ENCODE peak calls at places on chromosomes 13 and 19, in eight cellular contexts. A is T-helper 17 cell; P is effector memory CD8-positive, alpha-beta T cell; C is activated CD4-positive, CD25-positive, alpha-beta regulatory T cell treated with anti-CD3 and anti-CD28 coated beads, Interleukin-2, amount 50 U/mL, for 24 hours; V is stimulated activated memory B cell treated with anti-CD40 and anti-IgM and Interleukin-4, amounts not matched to agents 10 μg/mL and 1 μg/mL and 100 μg/mL, for 72 hours; E is HepG2; G is activated CD8-positive, alpha-beta T cell treated with anti-CD3 and anti-CD28 coated beads for 36 hours; T is naive thymus-derived CD4-positive, alpha-beta T cell. H is an unnamed sample.

GRCh38 chr19:3150739-3151329 is 15.0 kb downstream of the GNA15 start:
- ATAC-seq in A (no peak), P (no peak), C (no peak), V (no peak), E (no peak), G (no peak), T (no peak), H (no peak)

GRCh38 chr13:75715598-75716523 is 79.7 kb downstream of the LMO7 start:
- ATAC-seq in A (no peak), P (no peak), C (no peak), V (no peak), E (no peak), G (peak), T (no peak), H (peak)

GRCh38 chr13:51524312-51524711 is 60.0 kb upstream of the WDFY2 start:
- ATAC-seq in A (no peak), P (no peak), C (no peak), V (no peak), E (peak), G (no peak), T (no peak), H (no peak)

GRCh38 chr13:94157705-94158218 is 321.7 kb downstream of the DCT start:
- ATAC-seq in A (no peak), P (no peak), C (no peak), V (no peak), E (no peak), G (no peak), T (no peak), H (no peak)

GRCh38 chr13:52950436-52950960 is 78.1 kb upstream of the OLFM4 start:
- ATAC-seq in A (no peak), P (no peak), C (no peak), V (no peak), E (no peak), G (no peak), T (no peak), H (no peak)

GRCh38 chr13:107251321-107251720 is 683.4 kb upstream of the ARGLU1 start:
- ATAC-seq in A (no peak), P (no peak), C (no peak), V (no peak), E (no peak), G (no peak), T (no peak), H (no peak)

GRCh38 chr19:49637865-49638350 is 2.0 kb downstream of the RRAS start:
- ATAC-seq in A (no peak), P (no peak), C (no peak), V (no peak), E (no peak), G (no peak), T (no peak), H (peak)

GRCh38 chr13:89514534-89515312 is 1832.8 kb upstream of the MIR17HG start:
- ATAC-seq in A (no peak), P (no peak), C (no peak), V (no peak), E (peak), G (no peak), T (no peak), H (no peak)

GRCh38 chr13:50910483-50910805 is 853 bp downstream of the RNASEH2B start:
- ATAC-seq in A (no peak), P (no peak), C (no peak), V (no peak), E (peak), G (no peak), T (no peak), H (peak)

GRCh38 chr19:47005164-47005641 is 14.4 kb upstream of the NPAS1 start:
- ATAC-seq in A (no peak), P (no peak), C (no peak), V (no peak), E (peak), G (no peak), T (no peak), H (peak)

GRCh38 chr13:79528356-79528755 is 47.4 kb downstream of the NDFIP2 start:
- ATAC-seq in A (no peak), P (no peak), C (no peak), V (no peak), E (no peak), G (no peak), T (no peak), H (peak)

GRCh38 chr19:46999878-47000277 is 19.8 kb upstream of the NPAS1 start:
- ATAC-seq in A (no peak), P (no peak), C (no peak), V (no peak), E (no peak), G (no peak), T (no peak), H (no peak)

GRCh38 chr19:45972081-45972943 is 1.4 kb downstream of the NOVA2 start:
- ATAC-seq in A (peak), P (peak), C (peak), V (peak), E (no peak), G (peak), T (peak), H (peak)

GRCh38 chr13:40983725-40984669 is 35.1 kb downstream of the ELF1 start:
- ATAC-seq in A (peak), P (peak), C (peak), V (no peak), E (no peak), G (peak), T (no peak), H (peak)

GRCh38 chr19:35775046-35775297 is 392 bp upstream of the ARHGAP33 start:
- ATAC-seq in A (no peak), P (no peak), C (no peak), V (no peak), E (peak), G (no peak), T (no peak), H (peak)

GRCh38 chr13:73781384-73781783 is 352.8 kb downstream of the KLF12 start:
- ATAC-seq in A (no peak), P (no peak), C (no peak), V (no peak), E (no peak), G (no peak), T (no peak), H (no peak)

GRCh38 chr19:10686661-10687517 is 14.3 kb upstream of the QTRT1 start:
- ATAC-seq in A (no peak), P (no peak), C (no peak), V (no peak), E (no peak), G (no peak), T (no peak), H (peak)

GRCh38 chr13:80962855-80963254 is 621.9 kb upstream of the SPRY2 start:
- ATAC-seq in A (no peak), P (no peak), C (no peak), V (no peak), E (no peak), G (no peak), T (no peak), H (no peak)

GRCh38 chr19:38676023-38676877 is 28.8 kb downstream of the ACTN4 start:
- ATAC-seq in A (no peak), P (no peak), C (no peak), V (no peak), E (no peak), G (no peak), T (no peak), H (peak)

GRCh38 chr13:66402071-66402470 is 828.1 kb downstream of the PCDH9 start:
- ATAC-seq in A (no peak), P (no peak), C (no peak), V (no peak), E (no peak), G (no peak), T (no peak), H (no peak)

GRCh38 chr19:50492303-50493052 is 15.8 kb upstream of the GARIN5A start:
- ATAC-seq in A (peak), P (peak), C (peak), V (peak), E (no peak), G (peak), T (peak), H (no peak)

GRCh38 chr19:6092329-6093286 is 17.7 kb downstream of the RFX2 start:
- ATAC-seq in A (no peak), P (no peak), C (no peak), V (no peak), E (peak), G (no peak), T (peak), H (peak)

GRCh38 chr13:109180905-109181425 is 551.6 kb downstream of the MYO16 start:
- ATAC-seq in A (no peak), P (no peak), C (no peak), V (no peak), E (no peak), G (no peak), T (no peak), H (no peak)

GRCh38 chr19:18898533-18899408 is 2.8 kb upstream of the CERS1 start:
- ATAC-seq in A (no peak), P (no peak), C (no peak), V (no peak), E (no peak), G (no peak), T (no peak), H (no peak)

GRCh38 chr19:40612831-40613668 is 11.9 kb downstream of the LTBP4 start:
- ATAC-seq in A (no peak), P (no peak), C (no peak), V (peak), E (no peak), G (peak), T (peak), H (peak)

GRCh38 chr13:21901772-21902708 is 231.2 kb downstream of the FGF9 start:
- ATAC-seq in A (no peak), P (no peak), C (no peak), V (no peak), E (peak), G (no peak), T (no peak), H (no peak)